ENCODE peak calls at places on chromosomes 16 and 17, in four cellular contexts. T is GM03348; N is osteocyte; I is activated naive CD8-positive, alpha-beta T cell treated with anti-CD3 and anti-CD28 coated beads, Interleukin-2, amount 50 U/mL, for 16 hours. A is an unnamed sample.

GRCh38 chr16:79608976-79609375 is 8.4 kb upstream of the MAF start:
- DNase-seq in T (no peak), N (no peak), I (no peak), A (no peak)

GRCh38 chr17:74738051-74738996 is 1.3 kb downstream of the RAB37 start:
- DNase-seq in T (no peak), N (no peak), I (peak; percentile 29), A (peak; percentile 77)

GRCh38 chr17:4959261-4959965 is 8.2 kb downstream of the SPAG7 start:
- DNase-seq in T (no peak), N (no peak), I (no peak), A (no peak)

GRCh38 chr16:65200857-65201256 is 79.0 kb upstream of the CDH11 start:
- DNase-seq in T (peak; percentile 63), N (no peak), I (no peak), A (no peak)

GRCh38 chr16:89864421-89864820 is 9.0 kb upstream of the TCF25 start:
- DNase-seq in T (no peak), N (no peak), I (no peak), A (no peak)

GRCh38 chr17:73122953-73123605 is 30.6 kb upstream of the SLC39A11 start:
- DNase-seq in T (no peak), N (no peak), I (no peak), A (no peak)

GRCh38 chr16:69567031-69567680 is 1.4 kb downstream of the NFAT5 start:
- DNase-seq in T (no peak), N (no peak), I (no peak), A (peak; percentile 9)

GRCh38 chr16:85417156-85417860 is 195.8 kb upstream of the GSE1 start:
- DNase-seq in T (no peak), N (no peak), I (no peak), A (no peak)

GRCh38 chr17:61157246-61157887 is 242.3 kb upstream of the TBX2 start:
- DNase-seq in T (peak; percentile 58), N (no peak), I (no peak), A (no peak)

GRCh38 chr16:1075546-1075945 is 3.0 kb downstream of the SSTR5 start:
- DNase-seq in T (no peak), N (no peak), I (no peak), A (no peak)

GRCh38 chr16:82260212-82260795 is 90.3 kb upstream of the MPHOSPH6 start:
- DNase-seq in T (no peak), N (no peak), I (no peak), A (no peak)

GRCh38 chr16:3570420-3571062 is 6.7 kb downstream of the NLRC3 start:
- DNase-seq in T (no peak), N (no peak), I (no peak), A (no peak)

GRCh38 chr16:67283039-67283825 is 3.9 kb downstream of the PLEKHG4 start:
- DNase-seq in T (peak; percentile 34), N (no peak), I (no peak), A (no peak)

GRCh38 chr17:60077672-60078519 is 825 bp downstream of the HEATR6 start:
- DNase-seq in T (peak; percentile 4), N (no peak), I (peak; percentile 21), A (no peak)

GRCh38 chr16:89815639-89816348 is 653 bp downstream of the FANCA start:
- DNase-seq in T (peak; percentile 38), N (no peak), I (no peak), A (no peak)

GRCh38 chr16:87305505-87306391 is 11.4 kb downstream of the C16orf95 start:
- DNase-seq in T (peak; percentile 84), N (no peak), I (no peak), A (no peak)

GRCh38 chr16:29950806-29951461 is 10.9 kb upstream of the TMEM219 start:
- DNase-seq in T (no peak), N (no peak), I (no peak), A (no peak)

GRCh38 chr17:12765544-12765943 is 23.8 kb upstream of the ARHGAP44 start:
- DNase-seq in T (peak; percentile 68), N (no peak), I (no peak), A (no peak)

GRCh38 chr16:4067262-4068001 is 48.8 kb downstream of the ADCY9 start:
- DNase-seq in T (peak; percentile 85), N (no peak), I (no peak), A (no peak)

GRCh38 chr16:85256190-85256739 is 144.0 kb upstream of the CIBAR2 start:
- DNase-seq in T (no peak), N (no peak), I (no peak), A (no peak)

GRCh38 chr17:9893606-9894005 is 11.5 kb downstream of the RCVRN start:
- DNase-seq in T (no peak), N (no peak), I (no peak), A (no peak)

GRCh38 chr17:35920229-35920628 is 10.3 kb downstream of the RDM1 start:
- DNase-seq in T (no peak), N (no peak), I (no peak), A (no peak)

GRCh38 chr16:27334192-27334764 is 20.5 kb downstream of the IL4R start:
- DNase-seq in T (no peak), N (no peak), I (no peak), A (no peak)

GRCh38 chr16:3655030-3655790 is 719 bp downstream of the DNASE1 start:
- DNase-seq in T (no peak), N (no peak), I (no peak), A (no peak)